ENCODE peak calls at places on chromosome 21, in nine cellular contexts. F, K, X, B, W, Y, N, E and A are unnamed samples.

GRCh38 chr21:45324430-45325205 is 36.9 kb upstream of the POFUT2 start:
- DNase-seq in F (no peak), K (no peak), X (no peak), B (no peak), W (no peak), Y (no peak), N (no peak), E (no peak), A (no peak)

GRCh38 chr21:32597205-32597604 is 11.9 kb upstream of the TCP10L start:
- DNase-seq in F (no peak), K (no peak), X (no peak), B (no peak), W (no peak), Y (no peak), N (peak), E (no peak), A (no peak)

GRCh38 chr21:31667141-31667540 is 7.6 kb downstream of the SOD1 start:
- DNase-seq in F (no peak), K (no peak), X (no peak), B (no peak), W (no peak), Y (no peak), N (no peak), E (no peak), A (no peak)

GRCh38 chr21:35395728-35396127 is 346.6 kb upstream of the RUNX1 start:
- DNase-seq in F (no peak), K (no peak), X (no peak), B (no peak), W (no peak), Y (no peak), N (peak), E (no peak), A (no peak)

GRCh38 chr21:26169611-26170470 is 729 bp downstream of the APP start:
- DNase-seq in F (peak), K (peak), X (peak), B (peak), W (peak), Y (peak), N (peak), E (no peak), A (peak)

GRCh38 chr21:25887166-25887565 is 152.4 kb downstream of the GABPA start:
- DNase-seq in F (no peak), K (no peak), X (no peak), B (no peak), W (no peak), Y (no peak), N (peak), E (no peak), A (no peak)

GRCh38 chr21:34180826-34181359 is 107.5 kb downstream of the MRPS6 start:
- DNase-seq in F (peak), K (no peak), X (no peak), B (no peak), W (no peak), Y (no peak), N (no peak), E (no peak), A (no peak)

GRCh38 chr21:29943885-29944284 is 4.1 kb upstream of the GRIK1 start:
- DNase-seq in F (peak), K (no peak), X (no peak), B (no peak), W (no peak), Y (no peak), N (no peak), E (no peak), A (no peak)

GRCh38 chr21:14916676-14917141 is 148.1 kb downstream of the NRIP1 start:
- DNase-seq in F (no peak), K (no peak), X (no peak), B (no peak), W (no peak), Y (no peak), N (no peak), E (no peak), A (no peak)

GRCh38 chr21:33543505-33544129 is 779 bp downstream of the SON start:
- DNase-seq in F (peak), K (no peak), X (peak), B (no peak), W (peak), Y (peak), N (peak), E (peak), A (peak)

GRCh38 chr21:33587792-33588484 is 546 bp downstream of the DONSON start:
- DNase-seq in F (peak), K (no peak), X (no peak), B (peak), W (peak), Y (no peak), N (peak), E (peak), A (peak)

GRCh38 chr21:27104749-27105439 is 138.0 kb upstream of the ADAMTS5 start:
- DNase-seq in F (peak), K (no peak), X (no peak), B (no peak), W (no peak), Y (no peak), N (peak), E (no peak), A (no peak)

GRCh38 chr21:39451332-39452206 is at the start of gene SH3BGR:
- DNase-seq in F (peak), K (no peak), X (peak), B (no peak), W (no peak), Y (no peak), N (peak), E (no peak), A (no peak)

GRCh38 chr21:36539434-36540150 is 59.7 kb upstream of the CLDN14 start:
- DNase-seq in F (no peak), K (no peak), X (no peak), B (no peak), W (no peak), Y (no peak), N (no peak), E (no peak), A (no peak)

GRCh38 chr21:45916011-45916840 is 65.3 kb upstream of the COL6A1 start:
- DNase-seq in F (no peak), K (no peak), X (no peak), B (no peak), W (no peak), Y (no peak), N (no peak), E (no peak), A (no peak)

GRCh38 chr21:17789660-17790059 is 29.5 kb downstream of the C21orf91 start:
- DNase-seq in F (no peak), K (no peak), X (no peak), B (no peak), W (no peak), Y (no peak), N (no peak), E (no peak), A (no peak)

GRCh38 chr21:14878971-14879370 is 185.8 kb downstream of the NRIP1 start:
- DNase-seq in F (no peak), K (no peak), X (no peak), B (no peak), W (no peak), Y (no peak), N (no peak), E (no peak), A (no peak)

GRCh38 chr21:35814858-35815619 is 245.3 kb downstream of the SETD4 start:
- DNase-seq in F (peak), K (no peak), X (no peak), B (no peak), W (no peak), Y (no peak), N (no peak), E (no peak), A (no peak)

GRCh38 chr21:32163386-32163785 is 115.5 kb downstream of the MIS18A start:
- DNase-seq in F (no peak), K (no peak), X (no peak), B (no peak), W (no peak), Y (no peak), N (no peak), E (no peak), A (no peak)

GRCh38 chr21:46118871-46119564 is 21.1 kb downstream of the COL6A2 start:
- DNase-seq in F (no peak), K (peak), X (peak), B (no peak), W (no peak), Y (no peak), N (no peak), E (no peak), A (no peak)

GRCh38 chr21:41066086-41066938 is 101.6 kb upstream of the BACE2 start:
- DNase-seq in F (no peak), K (no peak), X (no peak), B (no peak), W (no peak), Y (no peak), N (no peak), E (no peak), A (no peak)

GRCh38 chr21:43834146-43834905 is 30.7 kb upstream of the AGPAT3 start:
- DNase-seq in F (no peak), K (no peak), X (no peak), B (no peak), W (no peak), Y (no peak), N (no peak), E (no peak), A (no peak)

GRCh38 chr21:43754948-43755781 is 20.9 kb downstream of the CSTB start:
- DNase-seq in F (no peak), K (no peak), X (no peak), B (no peak), W (no peak), Y (no peak), N (no peak), E (no peak), A (no peak)

GRCh38 chr21:35933466-35933865 is 126.9 kb downstream of the SETD4 start:
- DNase-seq in F (peak), K (no peak), X (peak), B (no peak), W (no peak), Y (no peak), N (peak), E (no peak), A (no peak)

GRCh38 chr21:36747114-36747814 is 48.3 kb downstream of the SIM2 start:
- DNase-seq in F (peak), K (no peak), X (no peak), B (no peak), W (peak), Y (no peak), N (peak), E (no peak), A (no peak)

GRCh38 chr21:33801424-33802405 is 113.9 kb downstream of the ATP5PO start:
- DNase-seq in F (peak), K (no peak), X (no peak), B (peak), W (peak), Y (no peak), N (peak), E (no peak), A (no peak)

GRCh38 chr21:34333150-34333739 is 30.6 kb upstream of the KCNE2 start:
- DNase-seq in F (no peak), K (no peak), X (no peak), B (no peak), W (no peak), Y (no peak), N (no peak), E (no peak), A (no peak)